ENCODE peak calls at places on chromosomes 4 and X, in four cellular contexts. K is C1 segment of cervical spinal cord, J is anterior cingulate cortex, B is retinal pigment epithelial cell. D is an unnamed sample.

GRCh38 chr4:9703391-9703790 is 78.0 kb upstream of the DRD5 start:
- DNase-seq in K (no peak), J (peak), B (no peak), D (peak)

GRCh38 chr4:54571762-54572542 is 85.8 kb upstream of the KIT start:
- DNase-seq in K (no peak), J (no peak), B (no peak), D (no peak)

GRCh38 chrX:154804957-154805695 is at the start of gene MPP1:
- DNase-seq in K (peak), J (peak), B (no peak), D (peak)

GRCh38 chrX:18360867-18361266 is 6.4 kb upstream of the SCML2 start:
- DNase-seq in K (no peak), J (no peak), B (no peak), D (no peak)

GRCh38 chr4:75904086-75904485 is 1.8 kb upstream of the PPEF2 start:
- DNase-seq in K (no peak), J (no peak), B (no peak), D (no peak)

GRCh38 chr4:16183604-16184003 is 42.7 kb downstream of the TAPT1 start:
- DNase-seq in K (no peak), J (no peak), B (no peak), D (no peak)

GRCh38 chr4:29151584-29151983 is 1568.6 kb upstream of the PCDH7 start:
- DNase-seq in K (no peak), J (no peak), B (peak), D (no peak)

GRCh38 chr4:154618708-154619315 is 6.4 kb upstream of the FGG start:
- DNase-seq in K (no peak), J (peak), B (no peak), D (peak)

GRCh38 chr4:177737387-177737965 is 295.2 kb upstream of the AGA start:
- DNase-seq in K (no peak), J (no peak), B (no peak), D (no peak)

GRCh38 chr4:83618431-83618830 is 82.5 kb downstream of the GPAT3 start:
- DNase-seq in K (no peak), J (no peak), B (peak), D (no peak)

GRCh38 chr4:80113615-80114014 is 40.6 kb upstream of the ANTXR2 start:
- DNase-seq in K (no peak), J (no peak), B (no peak), D (no peak)

GRCh38 chr4:161704653-161705052 is 459.1 kb downstream of the FSTL5 start:
- DNase-seq in K (no peak), J (no peak), B (no peak), D (no peak)

GRCh38 chrX:136497556-136498048 is at the start of gene HTATSF1:
- DNase-seq in K (no peak), J (no peak), B (no peak), D (peak)

D was measured in substantia nigra.